ENCODE peak calls at places on chromosome 1, in ten cellular contexts. One of them, this sample, is unnamed.

GRCh38 chr1:112058815-112059450 is 69.5 kb upstream of the KCND3 start:
- DNase-seq in HTR-8/SVneo: no peak
- DNase-seq in activated CD8-positive, alpha-beta memory T cell treated with anti-CD3 and anti-CD28 coated beads for 4 hours: no peak
- DNase-seq in choroid plexus epithelial cell: no peak
- DNase-seq in endothelial cell of umbilical vein: no peak
- DNase-seq in NCI-H1092 treated with DMSO at 0.1 percent for 48 hours: no peak
- DNase-seq in GM20000: no peak
- DNase-seq in activated T-cell treated with anti-CD3 and anti-CD28 coated beads for 1 hour: no peak
- DNase-seq in NCI-H2107: no peak
- DNase-seq in activated gamma-delta T cell treated with Interleukin-2 at 50 U/mL for 16 hours: no peak
- DNase-seq in this sample: no peak

GRCh38 chr1:153881764-153882163 is 41.0 kb downstream of the GATAD2B start:
- DNase-seq in HTR-8/SVneo: no peak
- DNase-seq in activated CD8-positive, alpha-beta memory T cell treated with anti-CD3 and anti-CD28 coated beads for 4 hours: no peak
- DNase-seq in choroid plexus epithelial cell: peak; percentile 70
- DNase-seq in endothelial cell of umbilical vein: peak; percentile 71
- DNase-seq in NCI-H1092 treated with DMSO at 0.1 percent for 48 hours: peak; percentile 96
- DNase-seq in GM20000: no peak
- DNase-seq in activated T-cell treated with anti-CD3 and anti-CD28 coated beads for 1 hour: no peak
- DNase-seq in NCI-H2107: peak; percentile 14
- DNase-seq in activated gamma-delta T cell treated with Interleukin-2 at 50 U/mL for 16 hours: no peak
- DNase-seq in this sample: no peak

GRCh38 chr1:67719329-67720196 is 34.6 kb downstream of the GADD45A start:
- DNase-seq in HTR-8/SVneo: no peak
- DNase-seq in activated CD8-positive, alpha-beta memory T cell treated with anti-CD3 and anti-CD28 coated beads for 4 hours: no peak
- DNase-seq in choroid plexus epithelial cell: no peak
- DNase-seq in endothelial cell of umbilical vein: peak; percentile 73
- DNase-seq in NCI-H1092 treated with DMSO at 0.1 percent for 48 hours: peak; percentile 6
- DNase-seq in GM20000: no peak
- DNase-seq in activated T-cell treated with anti-CD3 and anti-CD28 coated beads for 1 hour: no peak
- DNase-seq in NCI-H2107: no peak
- DNase-seq in activated gamma-delta T cell treated with Interleukin-2 at 50 U/mL for 16 hours: no peak
- DNase-seq in this sample: no peak

GRCh38 chr1:238960071-238960470 is 426.3 kb upstream of the CHRM3 start:
- DNase-seq in HTR-8/SVneo: peak; percentile 72
- DNase-seq in activated CD8-positive, alpha-beta memory T cell treated with anti-CD3 and anti-CD28 coated beads for 4 hours: no peak
- DNase-seq in choroid plexus epithelial cell: peak; percentile 33
- DNase-seq in endothelial cell of umbilical vein: no peak
- DNase-seq in NCI-H1092 treated with DMSO at 0.1 percent for 48 hours: no peak
- DNase-seq in GM20000: no peak
- DNase-seq in activated T-cell treated with anti-CD3 and anti-CD28 coated beads for 1 hour: no peak
- DNase-seq in NCI-H2107: no peak
- DNase-seq in activated gamma-delta T cell treated with Interleukin-2 at 50 U/mL for 16 hours: no peak
- DNase-seq in this sample: no peak

GRCh38 chr1:18486195-18486594 is 5.5 kb downstream of the KLHDC7A start:
- DNase-seq in HTR-8/SVneo: no peak
- DNase-seq in activated CD8-positive, alpha-beta memory T cell treated with anti-CD3 and anti-CD28 coated beads for 4 hours: no peak
- DNase-seq in choroid plexus epithelial cell: no peak
- DNase-seq in endothelial cell of umbilical vein: no peak
- DNase-seq in NCI-H1092 treated with DMSO at 0.1 percent for 48 hours: peak; percentile 43
- DNase-seq in GM20000: no peak
- DNase-seq in activated T-cell treated with anti-CD3 and anti-CD28 coated beads for 1 hour: no peak
- DNase-seq in NCI-H2107: no peak
- DNase-seq in activated gamma-delta T cell treated with Interleukin-2 at 50 U/mL for 16 hours: no peak
- DNase-seq in this sample: no peak

GRCh38 chr1:96364576-96364975 is 357.0 kb upstream of the PTBP2 start:
- DNase-seq in HTR-8/SVneo: no peak
- DNase-seq in activated CD8-positive, alpha-beta memory T cell treated with anti-CD3 and anti-CD28 coated beads for 4 hours: no peak
- DNase-seq in choroid plexus epithelial cell: peak; percentile 55
- DNase-seq in endothelial cell of umbilical vein: no peak
- DNase-seq in NCI-H1092 treated with DMSO at 0.1 percent for 48 hours: no peak
- DNase-seq in GM20000: no peak
- DNase-seq in activated T-cell treated with anti-CD3 and anti-CD28 coated beads for 1 hour: no peak
- DNase-seq in NCI-H2107: no peak
- DNase-seq in activated gamma-delta T cell treated with Interleukin-2 at 50 U/mL for 16 hours: no peak
- DNase-seq in this sample: no peak

GRCh38 chr1:206784471-206784903 is 12.2 kb upstream of the IL10 start:
- DNase-seq in HTR-8/SVneo: no peak
- DNase-seq in activated CD8-positive, alpha-beta memory T cell treated with anti-CD3 and anti-CD28 coated beads for 4 hours: peak; percentile 79
- DNase-seq in choroid plexus epithelial cell: no peak
- DNase-seq in endothelial cell of umbilical vein: no peak
- DNase-seq in NCI-H1092 treated with DMSO at 0.1 percent for 48 hours: no peak
- DNase-seq in GM20000: peak; percentile 68
- DNase-seq in activated T-cell treated with anti-CD3 and anti-CD28 coated beads for 1 hour: peak; percentile 58
- DNase-seq in NCI-H2107: no peak
- DNase-seq in activated gamma-delta T cell treated with Interleukin-2 at 50 U/mL for 16 hours: peak; percentile 34
- DNase-seq in this sample: no peak

GRCh38 chr1:32811265-32811664 is 5.9 kb downstream of the YARS1 start:
- DNase-seq in HTR-8/SVneo: no peak
- DNase-seq in activated CD8-positive, alpha-beta memory T cell treated with anti-CD3 and anti-CD28 coated beads for 4 hours: no peak
- DNase-seq in choroid plexus epithelial cell: no peak
- DNase-seq in endothelial cell of umbilical vein: no peak
- DNase-seq in NCI-H1092 treated with DMSO at 0.1 percent for 48 hours: no peak
- DNase-seq in GM20000: no peak
- DNase-seq in activated T-cell treated with anti-CD3 and anti-CD28 coated beads for 1 hour: no peak
- DNase-seq in NCI-H2107: no peak
- DNase-seq in activated gamma-delta T cell treated with Interleukin-2 at 50 U/mL for 16 hours: no peak
- DNase-seq in this sample: no peak

GRCh38 chr1:151130837-151131586 is 15.4 kb downstream of the SEMA6C start:
- DNase-seq in HTR-8/SVneo: no peak
- DNase-seq in activated CD8-positive, alpha-beta memory T cell treated with anti-CD3 and anti-CD28 coated beads for 4 hours: peak; percentile 67
- DNase-seq in choroid plexus epithelial cell: peak; percentile 96
- DNase-seq in endothelial cell of umbilical vein: peak; percentile 81
- DNase-seq in NCI-H1092 treated with DMSO at 0.1 percent for 48 hours: peak; percentile 89
- DNase-seq in GM20000: peak; percentile 91
- DNase-seq in activated T-cell treated with anti-CD3 and anti-CD28 coated beads for 1 hour: peak; percentile 62
- DNase-seq in NCI-H2107: no peak
- DNase-seq in activated gamma-delta T cell treated with Interleukin-2 at 50 U/mL for 16 hours: peak; percentile 76
- DNase-seq in this sample: peak; percentile 84

This sample was measured in naive B cell.